ENCODE peak calls at places on chromosomes 1 and 21, in four cellular contexts. K is RWPE1, C is NCI-H510A treated with DMSO at 0.1 percent for 48 hours, Q is WTC11. S is an unnamed sample.
A peak's percentile ranks its signal among the peaks of the same experiment; 100 is the strongest.

GRCh38 chr21:25183577-25183976 is 423.7 kb downstream of the MRPL39 start:
- DNase-seq in K (no peak), C (no peak), Q (no peak), S (no peak)

GRCh38 chr1:43587594-43587993 is 56.9 kb downstream of the PTPRF start:
- DNase-seq in K (peak; percentile 49), C (peak; percentile 57), Q (no peak), S (no peak)

GRCh38 chr21:34198232-34199120 is 125.1 kb downstream of the MRPS6 start:
- DNase-seq in K (no peak), C (no peak), Q (no peak), S (no peak)

GRCh38 chr21:39885119-39885848 is 18.0 kb downstream of the PCP4 start:
- DNase-seq in K (no peak), C (no peak), Q (no peak), S (peak; percentile 100)

GRCh38 chr1:8163039-8163438 is 136.9 kb upstream of the ERRFI1 start:
- DNase-seq in K (no peak), C (no peak), Q (no peak), S (no peak)

GRCh38 chr21:35796834-35797233 is 263.5 kb downstream of the SETD4 start:
- DNase-seq in K (no peak), C (no peak), Q (no peak), S (no peak)

GRCh38 chr21:33644383-33645074 is 2.2 kb downstream of the ITSN1 start:
- DNase-seq in K (peak; percentile 13), C (no peak), Q (no peak), S (no peak)

GRCh38 chr1:153945795-153946621 is 510 bp downstream of the DENND4B start:
- DNase-seq in K (peak; percentile 64), C (peak; percentile 48), Q (peak; percentile 54), S (no peak)

GRCh38 chr1:26126321-26127084 is 14.9 kb downstream of the PDIK1L start:
- DNase-seq in K (peak; percentile 33), C (peak; percentile 85), Q (no peak), S (no peak)

GRCh38 chr1:155648207-155649147 is 38.5 kb downstream of the MSTO1 start:
- DNase-seq in K (peak; percentile 84), C (no peak), Q (no peak), S (no peak)

GRCh38 chr1:34362949-34363348 is 186.2 kb downstream of the C1orf94 start:
- DNase-seq in K (no peak), C (peak; percentile 100), Q (no peak), S (peak; percentile 25)

GRCh38 chr1:8112611-8113256 is 86.6 kb upstream of the ERRFI1 start:
- DNase-seq in K (no peak), C (no peak), Q (no peak), S (no peak)

GRCh38 chr1:178939328-178939727 is 68.5 kb upstream of the ANGPTL1 start:
- DNase-seq in K (no peak), C (no peak), Q (no peak), S (no peak)

GRCh38 chr1:162391790-162392563 is 10.4 kb downstream of the C1orf226 start:
- DNase-seq in K (no peak), C (peak; percentile 40), Q (no peak), S (peak; percentile 12)